ENCODE peak calls at places on chromosomes 5 and 9, in six cellular contexts. K is CD4-positive, CD25-positive, alpha-beta regulatory T cell; S is naive thymus-derived CD4-positive, alpha-beta T cell; M is psoas muscle; U is cardiac muscle cell; N is thoracic aorta. T is an unnamed sample. For H3K9me3, the result is how much of the 10 kb centered on the place peaks cover.

GRCh38 chr5:59789197-59789596 is 104.3 kb downstream of the PDE4D start:
- DNase-seq in K (no peak), S (no peak), M (no peak), U (no peak), N (no peak), T (no peak)

GRCh38 chr5:132098151-132098594 is 24.6 kb downstream of the CSF2 start:
- DNase-seq in K (no peak), S (no peak), M (no peak), U (no peak), N (no peak), T (no peak)

GRCh38 chr5:97004423-97005060 is 68.7 kb downstream of the LNPEP start:
- DNase-seq in K (peak), S (no peak), M (no peak), U (no peak), N (no peak), T (no peak)

GRCh38 chr9:96061293-96061987 is 185.9 kb downstream of the ERCC6L2 start:
- DNase-seq in K (peak), S (peak), M (no peak), U (peak), N (no peak), T (peak)

GRCh38 chr9:23820731-23821399 is 5.2 kb downstream of the ELAVL2 start:
- DNase-seq in K (no peak), S (no peak), M (no peak), U (peak), N (no peak), T (no peak)

GRCh38 chr5:151319334-151319733 is 15.8 kb upstream of the SLC36A3 start:
- DNase-seq in K (no peak), S (no peak), M (no peak), U (peak), N (no peak), T (no peak)

GRCh38 chr5:134242146-134242545 is 16.3 kb upstream of the PPP2CA start:
- DNase-seq in K (no peak), S (no peak), M (peak), U (no peak), N (no peak), T (no peak)

GRCh38 chr5:153584131-153584530 is 93.7 kb downstream of the GRIA1 start:
- DNase-seq in K (no peak), S (no peak), M (no peak), U (no peak), N (no peak), T (no peak)

GRCh38 chr9:18473551-18474279 is at the start of gene ADAMTSL1:
- DNase-seq in K (no peak), S (no peak), M (peak), U (peak), N (no peak), T (no peak)

GRCh38 chr5:143064207-143064606 is 294.0 kb downstream of the ARHGAP26 start:
- DNase-seq in K (no peak), S (no peak), M (no peak), U (no peak), N (no peak), T (no peak)

GRCh38 chr5:95839658-95840057 is 17.1 kb upstream of the GLRX start:
- DNase-seq in K (no peak), S (no peak), M (no peak), U (no peak), N (no peak), T (no peak)

GRCh38 chr5:1524481-1524798 is 680 bp upstream of the LPCAT1 start:
- DNase-seq in K (no peak), S (no peak), M (no peak), U (no peak), N (peak), T (peak)

DNA sequence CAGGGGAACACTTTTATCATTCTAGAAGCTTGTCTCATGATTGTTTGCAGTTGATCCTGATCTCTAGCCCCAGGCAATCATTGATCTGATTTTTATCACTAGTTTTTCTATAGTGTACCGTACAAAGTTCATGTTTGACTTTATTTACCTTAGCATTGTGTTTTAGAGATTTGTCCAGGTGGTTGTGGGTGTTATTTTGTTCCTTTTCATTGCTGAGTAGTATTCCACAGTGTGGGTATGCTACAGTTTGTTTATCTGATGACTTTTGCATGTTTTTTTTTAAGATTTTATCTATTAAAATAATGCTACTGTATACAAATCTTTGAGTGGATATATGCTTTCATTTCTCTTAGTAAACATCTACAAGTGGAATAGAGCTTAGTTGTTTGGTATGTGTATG is 26.2 kb downstream of the ZNF131 start:
- DNase-seq in K (no peak), S (no peak), M (no peak), U (no peak), N (no peak), T (no peak)
- H3K9me3 ChIP-seq in K (under half), S (under half), M (under half), U (under half), N (under half), T (under half)

DNA sequence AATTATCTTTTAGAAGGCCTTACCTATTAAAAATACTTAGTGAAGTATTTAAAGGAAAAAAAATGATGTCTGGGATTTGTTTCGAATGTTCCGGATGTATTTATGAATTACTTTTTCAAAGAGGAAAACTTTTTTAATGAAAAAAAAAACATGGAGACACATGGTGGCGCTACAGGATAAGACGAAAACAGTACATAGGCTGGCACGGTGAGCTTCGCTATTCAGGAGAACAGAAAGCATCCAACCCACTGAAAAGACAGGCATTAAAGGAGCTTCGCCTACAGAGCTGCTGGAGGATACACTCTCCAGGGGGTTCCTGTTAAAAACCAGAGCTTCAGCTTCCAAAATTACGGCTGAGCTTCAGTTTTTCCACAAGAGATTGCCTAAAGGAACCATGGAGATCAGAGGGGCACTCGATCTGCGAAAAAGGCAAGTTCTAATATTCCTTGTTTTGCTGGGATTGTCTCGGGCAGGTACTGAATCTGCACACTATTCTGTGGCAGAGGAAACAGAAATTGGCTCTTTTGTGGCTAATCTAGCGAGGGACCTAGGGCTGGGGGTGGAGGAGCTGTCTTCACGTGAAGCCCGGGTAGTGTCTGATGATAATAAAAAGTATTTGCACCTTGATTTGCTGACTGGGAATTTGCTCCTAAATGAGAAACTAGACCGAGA is at the start of gene PCDHB14:
- DNase-seq in K (peak), S (no peak), M (no peak), U (peak), N (no peak), T (no peak)
- H3K9me3 ChIP-seq in K (under half), S (under half), M (under half), U (under half), N (half or more), T (half or more)

DNA sequence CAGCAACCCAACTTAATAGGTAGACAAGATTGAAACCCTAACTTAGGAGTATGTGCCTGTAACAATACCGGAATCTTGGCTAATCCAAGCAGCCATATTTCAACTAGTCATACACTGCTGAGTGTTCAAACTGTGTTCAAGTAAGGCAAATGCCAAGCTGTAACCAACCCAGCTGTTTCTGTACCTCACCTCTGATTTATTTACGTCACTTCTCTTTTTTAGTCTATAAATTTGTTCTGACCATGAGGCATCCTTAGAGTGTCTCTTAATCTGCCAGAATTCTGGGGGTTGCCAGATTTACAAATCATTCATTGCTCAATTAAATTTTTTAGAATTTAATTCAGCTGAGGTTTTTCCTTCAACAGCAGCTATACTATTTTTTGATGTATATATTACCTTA is 723.2 kb downstream of the CDH18 start:
- DNase-seq in K (no peak), S (no peak), M (no peak), U (no peak), N (no peak), T (no peak)
- H3K9me3 ChIP-seq in K (under half), S (under half), M (under half), U (under half), N (under half), T (under half)

DNA sequence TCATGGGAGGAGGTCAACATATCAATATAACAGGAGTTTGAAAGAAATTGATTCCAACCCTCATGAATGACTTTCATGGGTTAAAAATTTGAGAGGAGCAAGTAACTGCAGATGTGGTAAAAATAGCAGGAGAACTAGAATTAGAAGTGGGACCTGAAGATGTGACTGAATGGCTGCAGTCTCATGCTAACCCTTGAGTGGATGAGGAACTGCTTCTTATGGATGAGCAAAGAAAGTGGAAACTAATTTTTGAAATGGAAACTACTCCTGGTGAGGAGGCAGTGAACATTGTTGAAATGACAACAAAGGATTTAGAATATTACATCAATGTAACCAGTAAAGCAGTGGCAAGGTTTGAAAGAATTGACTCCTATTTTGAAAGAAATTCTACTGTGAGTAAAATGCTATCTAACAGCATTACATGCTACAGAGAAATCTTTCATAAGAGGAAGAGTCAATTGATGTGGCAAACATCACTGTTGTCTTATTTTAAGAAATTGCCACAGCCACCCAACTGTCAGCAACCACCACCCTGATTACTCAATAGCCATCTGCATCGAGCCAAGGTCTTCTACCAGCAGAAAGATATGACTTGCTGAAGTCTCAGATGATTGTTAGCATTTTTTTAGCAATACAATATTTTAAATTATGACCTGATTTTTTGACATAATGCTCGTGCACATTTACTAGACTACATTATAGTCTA is 1683.3 kb downstream of the MAT2B start:
- DNase-seq in K (no peak), S (no peak), M (no peak), U (no peak), N (no peak), T (no peak)
- H3K9me3 ChIP-seq in K (under half), S (under half), M (under half), U (under half), N (under half), T (under half)

GRCh38 chr9:107175826-107176500 is 107.1 kb upstream of the RAD23B start:
- DNase-seq in K (no peak), S (no peak), M (no peak), U (no peak), N (no peak), T (no peak)
- H3K9me3 ChIP-seq in K (under half), S (under half), M (under half), U (under half), N (under half), T (under half)

DNA sequence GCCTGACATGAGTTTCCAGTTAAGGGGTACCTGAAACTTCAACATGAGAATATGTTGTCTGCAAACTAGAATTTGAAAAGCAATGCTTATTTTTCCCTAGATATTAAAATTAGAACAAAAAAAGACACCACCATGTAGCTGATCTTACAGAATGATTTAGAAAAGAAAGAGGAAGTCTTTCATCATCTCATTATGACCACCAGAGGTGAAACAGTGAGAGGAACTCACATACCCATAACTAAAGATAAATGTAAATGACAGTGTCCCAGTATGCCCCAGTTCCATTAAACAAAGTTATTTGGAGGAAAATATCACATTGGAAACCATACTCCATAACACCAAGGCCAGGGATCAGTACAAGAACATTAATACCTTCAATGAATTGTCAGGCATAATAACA is 6.9 kb downstream of the TAF7 start:
- DNase-seq in K (no peak), S (no peak), M (no peak), U (no peak), N (no peak), T (no peak)
- H3K9me3 ChIP-seq in K (half or more), S (half or more), M (half or more), U (under half), N (half or more), T (half or more)